ENCODE peak calls at places on chromosomes 4 and X, in five cellular contexts. J is SK-N-SH, C is K562, R is HepG2, D is HCT116. Z is an unnamed sample.
A peak's percentile ranks its signal among the peaks of the same experiment; 100 is the strongest.

GRCh38 chr4:88765729-88766128 is 68.1 kb upstream of the NAP1L5 start:
- DNase-seq in J (no peak), C (no peak), R (no peak), D (no peak), Z (no peak)

GRCh38 chr4:4574792-4575191 is 32.9 kb upstream of the STX18 start:
- DNase-seq in J (no peak), C (no peak), R (no peak), D (peak; percentile 10), Z (no peak)

GRCh38 chrX:10484683-10485247 is 135.6 kb downstream of the MID1 start:
- DNase-seq in J (no peak), C (no peak), R (peak; percentile 56), D (no peak), Z (no peak)

GRCh38 chr4:42280327-42281095 is 116.8 kb upstream of the SHISA3 start:
- DNase-seq in J (peak; percentile 58), C (peak; percentile 60), R (no peak), D (peak; percentile 35), Z (no peak)

GRCh38 chr4:112173593-112174559 is 28.6 kb downstream of the FAM241A start:
- DNase-seq in J (no peak), C (no peak), R (no peak), D (peak; percentile 65), Z (no peak)

GRCh38 chrX:34917146-34917545 is 25.4 kb upstream of the FAM47B start:
- DNase-seq in J (no peak), C (no peak), R (no peak), D (no peak), Z (no peak)

GRCh38 chrX:119654112-119654531 is 38.8 kb downstream of the SEPTIN6 start:
- DNase-seq in J (peak; percentile 12), C (no peak), R (no peak), D (no peak), Z (no peak)

GRCh38 chr4:13371050-13371449 is 113.1 kb downstream of the RAB28 start:
- DNase-seq in J (no peak), C (no peak), R (no peak), D (no peak), Z (no peak)

GRCh38 chrX:135543924-135544323 is 23.5 kb downstream of the INTS6L start:
- DNase-seq in J (no peak), C (peak; percentile 30), R (no peak), D (no peak), Z (no peak)

GRCh38 chr4:111228874-111229273 is 606.0 kb upstream of the PITX2 start:
- DNase-seq in J (no peak), C (no peak), R (no peak), D (no peak), Z (no peak)

GRCh38 chrX:97672138-97672537 is 788.4 kb downstream of the RPA4 start:
- DNase-seq in J (no peak), C (no peak), R (no peak), D (no peak), Z (no peak)

GRCh38 chr4:103054030-103054429 is 22.5 kb downstream of the SLC9B2 start:
- DNase-seq in J (no peak), C (no peak), R (peak; percentile 4), D (no peak), Z (no peak)

GRCh38 chr4:17173300-17173699 is 274.9 kb upstream of the LDB2 start:
- DNase-seq in J (no peak), C (no peak), R (no peak), D (no peak), Z (no peak)

GRCh38 chr4:42328978-42329377 is 68.3 kb upstream of the SHISA3 start:
- DNase-seq in J (no peak), C (no peak), R (no peak), D (no peak), Z (no peak)

GRCh38 chrX:42385730-42386129 is 392.2 kb downstream of the PPP1R2C start:
- DNase-seq in J (no peak), C (no peak), R (no peak), D (no peak), Z (no peak)

GRCh38 chrX:16022580-16023170 is 100.7 kb upstream of the GRPR start:
- DNase-seq in J (no peak), C (no peak), R (no peak), D (peak; percentile 15), Z (no peak)

GRCh38 chrX:24574743-24575142 is 72.4 kb downstream of the PCYT1B start:
- DNase-seq in J (no peak), C (no peak), R (no peak), D (no peak), Z (no peak)

GRCh38 chr4:1248262-1249147 is at the start of gene CTBP1:
- DNase-seq in J (peak; percentile 100), C (peak; percentile 95), R (peak; percentile 51), D (peak; percentile 59), Z (peak; percentile 44)

GRCh38 chr4:22179124-22179874 is 230.7 kb upstream of the KCNIP4 start:
- DNase-seq in J (no peak), C (no peak), R (no peak), D (no peak), Z (no peak)

GRCh38 chr4:83910693-83911092 is 374.8 kb downstream of the GPAT3 start:
- DNase-seq in J (no peak), C (no peak), R (no peak), D (no peak), Z (no peak)

GRCh38 chr4:86961605-86962295 is 26.9 kb downstream of the AFF1 start:
- DNase-seq in J (no peak), C (peak; percentile 43), R (no peak), D (no peak), Z (no peak)

GRCh38 chr4:71774136-71774535 is 9.7 kb downstream of the GC start:
- DNase-seq in J (no peak), C (no peak), R (no peak), D (no peak), Z (no peak)
- H3K9ac ChIP-seq in J (no peak overlapping the region), C (no peak overlapping the region), R (no peak overlapping the region), D (no peak overlapping the region), Z (no peak overlapping the region)

GRCh38 chr4:189514209-189514608 is 426.5 kb upstream of the FRG1 start:
- DNase-seq in J (no peak), C (no peak), R (no peak), D (no peak), Z (no peak)
- TF ChIP-seq YY1 in J (no peak), C (no peak), R (no peak), D (no peak), Z (no peak)

GRCh38 chr4:48602763-48603162 is 112.7 kb downstream of the ZAR1 start:
- DNase-seq in J (no peak), C (no peak), R (no peak), D (no peak), Z (no peak)
- H3K9ac ChIP-seq in J (peak overlapping the region; percentile 1), C (no peak overlapping the region), R (no peak overlapping the region), D (no peak overlapping the region), Z (no peak overlapping the region)

GRCh38 chr4:25012671-25013070 is 18.1 kb downstream of the LGI2 start:
- DNase-seq in J (no peak), C (no peak), R (no peak), D (no peak), Z (no peak)

GRCh38 chr4:25011135-25011866 is 19.4 kb downstream of the LGI2 start:
- DNase-seq in J (no peak), C (no peak), R (no peak), D (no peak), Z (no peak)

GRCh38 chr4:25002679-25003078 is 28.1 kb downstream of the LGI2 start:
- DNase-seq in J (no peak), C (no peak), R (no peak), D (no peak), Z (no peak)

DNA sequence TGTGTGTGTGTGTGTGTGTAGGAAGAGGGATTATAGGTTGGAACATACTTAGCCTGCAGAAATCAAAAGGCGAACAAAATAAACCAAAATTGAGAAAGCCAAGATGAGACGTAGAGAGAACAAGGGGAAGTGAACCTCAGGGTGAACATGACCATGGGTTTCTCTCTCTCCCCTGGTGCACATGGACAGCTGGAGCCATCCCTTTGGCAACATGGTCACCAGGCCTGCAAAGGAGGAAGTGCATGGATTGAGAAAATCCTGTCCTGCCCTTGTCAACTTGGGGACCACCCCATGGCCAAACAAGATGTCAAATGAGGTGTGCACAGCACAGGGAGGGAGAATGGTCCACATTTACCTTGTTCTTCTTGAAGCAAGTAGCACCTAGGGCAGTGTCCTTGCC is 23.1 kb downstream of the LGI2 start:
- DNase-seq in J (no peak), C (no peak), R (no peak), D (no peak), Z (no peak)
- TF ChIP-seq YY1 in J (no peak), C (no peak), R (no peak), D (no peak), Z (no peak)

Z was measured in NT2/D1.